ENCODE peak calls at places on chromosomes 16 and 17, in six cellular contexts. C is AG04450; O is progenitor cell of endocrine pancreas; D is H54; M is activated naive CD4-positive, alpha-beta T cell treated with anti-CD3 and anti-CD28 coated beads for 36 hours; F is left ventricle myocardium inferior. S is an unnamed sample.

GRCh38 chr17:2058521-2059124 is 3.7 kb downstream of the HIC1 start:
- DNase-seq in C (no peak), D (peak; percentile 68), O (no peak), M (peak; percentile 80), F (peak; percentile 85), S (no peak)

GRCh38 chr16:87145181-87146176 is 171.7 kb downstream of the C16orf95 start:
- DNase-seq in F (no peak), O (no peak), M (peak; percentile 14), D (peak; percentile 84), C (no peak), S (no peak)

GRCh38 chr17:77531002-77531401 is 390.2 kb downstream of the SEC14L1 start:
- DNase-seq in D (no peak), F (no peak), O (no peak), M (no peak), C (no peak), S (no peak)

GRCh38 chr17:60744355-60744958 is 66.8 kb downstream of the BCAS3 start:
- DNase-seq in O (no peak), F (no peak), C (no peak), M (no peak), D (no peak), S (no peak)

GRCh38 chr16:22313141-22313781 is 16.1 kb downstream of the POLR3E start:
- DNase-seq in O (no peak), C (no peak), M (no peak), D (no peak), F (no peak), S (no peak)

GRCh38 chr16:6209355-6209930 is 1111.8 kb upstream of the EEF2KMT start:
- DNase-seq in C (no peak), D (no peak), O (no peak), M (no peak), F (no peak), S (no peak)

GRCh38 chr17:48228720-48229119 is 121.2 kb downstream of the SNX11 start:
- DNase-seq in D (no peak), F (no peak), C (no peak), M (no peak), O (no peak), S (no peak)

GRCh38 chr17:29443041-29443440 is 52.9 kb downstream of the TAOK1 start:
- DNase-seq in F (no peak), M (no peak), D (no peak), C (no peak), O (no peak), S (no peak)

GRCh38 chr16:77459534-77460412 is 24.9 kb upstream of the ADAMTS18 start:
- DNase-seq in F (no peak), M (no peak), D (no peak), O (no peak), C (no peak), S (no peak)

GRCh38 chr16:46887524-46887854 is 3.3 kb downstream of the GPT2 start:
- DNase-seq in C (no peak), D (no peak), F (no peak), M (no peak), O (no peak), S (no peak)

GRCh38 chr16:85761866-85762265 is 11.0 kb upstream of the C16orf74 start:
- DNase-seq in D (no peak), O (no peak), M (no peak), C (no peak), F (no peak), S (no peak)

GRCh38 chr17:12631076-12631475 is 34.6 kb upstream of the MYOCD start:
- DNase-seq in F (no peak), M (no peak), D (no peak), O (no peak), C (no peak), S (no peak)

GRCh38 chr16:82715833-82716232 is 89.1 kb downstream of the CDH13 start:
- DNase-seq in D (no peak), F (peak; percentile 60), M (no peak), C (no peak), O (no peak), S (no peak)

GRCh38 chr16:51151951-51152663 is 1.0 kb upstream of the SALL1 start:
- DNase-seq in D (peak; percentile 58), C (peak; percentile 78), M (no peak), O (peak; percentile 71), F (no peak), S (no peak)

GRCh38 chr17:44941712-44942331 is 5.8 kb downstream of the KIF18B start:
- DNase-seq in D (no peak), O (no peak), M (no peak), F (no peak), C (no peak), S (no peak)

GRCh38 chr16:10668322-10669045 is 26.2 kb downstream of the TEKT5 start:
- DNase-seq in D (peak; percentile 35), O (no peak), C (no peak), M (peak; percentile 20), F (no peak), S (no peak)

GRCh38 chr16:685967-686366 is 1.8 kb upstream of the JMJD8 start:
- DNase-seq in D (peak; percentile 81), M (no peak), F (no peak), C (no peak), O (no peak), S (no peak)

GRCh38 chr16:85066346-85066885 is 38.8 kb downstream of the KIAA0513 start:
- DNase-seq in C (no peak), D (no peak), F (no peak), O (no peak), M (no peak), S (no peak)

GRCh38 chr17:78683031-78683961 is 98.8 kb downstream of the CYTH1 start:
- DNase-seq in C (no peak), F (no peak), M (no peak), O (no peak), D (no peak), S (no peak)

GRCh38 chr17:752620-753219 is 656 bp upstream of the GEMIN4 start:
- DNase-seq in D (no peak), C (peak; percentile 20), O (no peak), M (peak; percentile 27), F (peak; percentile 75), S (no peak)

GRCh38 chr16:17224859-17225258 is 245.9 kb downstream of the XYLT1 start:
- DNase-seq in M (no peak), O (no peak), F (peak; percentile 30), D (no peak), C (peak; percentile 71), S (no peak)

GRCh38 chr16:19417640-19418039 is at the start of gene TMC5:
- DNase-seq in O (no peak), D (no peak), M (no peak), F (no peak), C (no peak), S (no peak)

GRCh38 chr17:67019126-67019507 is 25.2 kb upstream of the CACNG1 start:
- DNase-seq in M (no peak), C (no peak), F (no peak), D (no peak), O (no peak), S (no peak)

S was measured in epithelial cell of proximal tubule.